ENCODE peak calls at places on chromosomes 4 and X, in seven cellular contexts. Z is left ventricle myocardium superior; E is hepatocyte; U is AG08396; D is NCI-H1694 treated with DMSO at 0.1 percent for 48 hours; J is effector CD4-positive, alpha-beta T cell; M is activated naive CD8-positive, alpha-beta T cell treated with anti-CD3 and anti-CD28 coated beads, Interleukin-2, amount 50 U/mL, for 24 hours. V is an unnamed sample.

GRCh38 chr4:54006755-54007154 is 57.6 kb downstream of the CHIC2 start:
- DNase-seq in Z (no peak), E (no peak), U (no peak), D (no peak), J (no peak), M (no peak), V (no peak)

GRCh38 chr4:94334519-94334918 is 8.1 kb downstream of the HPGDS start:
- DNase-seq in Z (no peak), E (no peak), U (no peak), D (no peak), J (no peak), M (no peak), V (no peak)

GRCh38 chr4:141871086-141871485 is 234.7 kb downstream of the IL15 start:
- DNase-seq in Z (no peak), E (no peak), U (no peak), D (no peak), J (no peak), M (no peak), V (no peak)

GRCh38 chr4:150961566-150961965 is 53.5 kb downstream of the LRBA start:
- DNase-seq in Z (no peak), E (no peak), U (no peak), D (no peak), J (no peak), M (no peak), V (no peak)

GRCh38 chr4:142406051-142406549 is 440.0 kb downstream of the INPP4B start:
- DNase-seq in Z (no peak), E (peak), U (no peak), D (no peak), J (no peak), M (no peak), V (no peak)

GRCh38 chr4:158255727-158256324 is 45.5 kb downstream of the TMEM144 start:
- DNase-seq in Z (no peak), E (peak), U (peak), D (peak), J (no peak), M (no peak), V (no peak)

GRCh38 chr4:147567276-147567675 is 49.9 kb upstream of the TMEM184C start:
- DNase-seq in Z (no peak), E (no peak), U (no peak), D (no peak), J (no peak), M (no peak), V (no peak)

GRCh38 chr4:7261174-7261573 is 68.8 kb downstream of the SORCS2 start:
- DNase-seq in Z (no peak), E (no peak), U (no peak), D (peak), J (no peak), M (no peak), V (no peak)

GRCh38 chr4:82125170-82125862 is 248.5 kb downstream of the HNRNPD start:
- DNase-seq in Z (no peak), E (no peak), U (no peak), D (peak), J (no peak), M (no peak), V (no peak)

GRCh38 chrX:18353931-18354368 is 538 bp downstream of the SCML2 start:
- DNase-seq in Z (peak), E (peak), U (peak), D (no peak), J (no peak), M (peak), V (no peak)

GRCh38 chr4:178090640-178091411 is 648.6 kb upstream of the AGA start:
- DNase-seq in Z (no peak), E (no peak), U (no peak), D (no peak), J (no peak), M (no peak), V (no peak)

GRCh38 chrX:136847874-136848273 is 32.7 kb downstream of the RBMX start:
- DNase-seq in Z (no peak), E (no peak), U (peak), D (no peak), J (no peak), M (no peak), V (no peak)

GRCh38 chr4:105560488-105560887 is 8.1 kb downstream of the ARHGEF38 start:
- DNase-seq in Z (no peak), E (no peak), U (no peak), D (no peak), J (no peak), M (no peak), V (no peak)

GRCh38 chr4:148565801-148566200 is 123.6 kb upstream of the NR3C2 start:
- DNase-seq in Z (no peak), E (no peak), U (no peak), D (no peak), J (no peak), M (no peak), V (no peak)

GRCh38 chr4:55742655-55743191 is 76.9 kb upstream of the EXOC1L start:
- DNase-seq in Z (no peak), E (peak), U (no peak), D (peak), J (no peak), M (no peak), V (no peak)

GRCh38 chr4:183200453-183200852 is 101.4 kb downstream of the WWC2 start:
- DNase-seq in Z (peak), E (no peak), U (peak), D (no peak), J (no peak), M (no peak), V (no peak)

GRCh38 chrX:46991664-46992063 is 79.4 kb downstream of the JADE3 start:
- DNase-seq in Z (no peak), E (no peak), U (no peak), D (no peak), J (no peak), M (no peak), V (no peak)

GRCh38 chr4:4693258-4693657 is 151.4 kb upstream of the STX18 start:
- DNase-seq in Z (no peak), E (no peak), U (no peak), D (no peak), J (no peak), M (no peak), V (no peak)

GRCh38 chr4:3179126-3179706 is 69.7 kb upstream of the MSANTD1 start:
- DNase-seq in Z (no peak), E (peak), U (no peak), D (no peak), J (no peak), M (no peak), V (no peak)